ENCODE peak calls at places on chromosomes 16 and 17, in eight cellular contexts. F is K562, I is breast epithelium, S is SK-N-SH, B is GM23338, Q is suprapubic skin, O is transverse colon, X is stomach. V is an unnamed sample. For H3K36me3, the result is how much of the 10 kb centered on the place peaks cover.

GRCh38 chr16:86050591-86051375 is 151.8 kb downstream of the IRF8 start:
- DNase-seq in F (no peak), I (no peak), S (no peak), B (no peak), Q (no peak), O (no peak), X (no peak), V (no peak)

GRCh38 chr16:991759-992158 is 10.2 kb downstream of the SOX8 start:
- DNase-seq in F (no peak), I (no peak), S (no peak), B (no peak), Q (no peak), O (no peak), X (no peak), V (no peak)

GRCh38 chr16:30509081-30509480 is 17.3 kb downstream of the ZNF768 start:
- DNase-seq in F (no peak), I (no peak), S (no peak), B (no peak), Q (no peak), O (no peak), X (no peak), V (no peak)

GRCh38 chr16:77499373-77500285 is 64.8 kb upstream of the ADAMTS18 start:
- DNase-seq in F (no peak), I (no peak), S (no peak), B (no peak), Q (no peak), O (peak), X (no peak), V (peak)

GRCh38 chr16:64253114-64253513 is 868.7 kb downstream of the CDH11 start:
- DNase-seq in F (no peak), I (no peak), S (no peak), B (no peak), Q (no peak), O (no peak), X (no peak), V (no peak)

GRCh38 chr17:76982408-76983074 is 114.3 kb downstream of the MGAT5B start:
- DNase-seq in F (no peak), I (no peak), S (no peak), B (no peak), Q (no peak), O (no peak), X (no peak), V (no peak)

GRCh38 chr17:45144199-45145034 is 3.9 kb upstream of the HEXIM1 start:
- DNase-seq in F (peak), I (no peak), S (peak), B (peak), Q (no peak), O (peak), X (peak), V (peak)

GRCh38 chr16:20671903-20672302 is 25.6 kb downstream of the ACSM1 start:
- DNase-seq in F (no peak), I (no peak), S (no peak), B (no peak), Q (no peak), O (no peak), X (no peak), V (no peak)

GRCh38 chr16:82042841-82043240 is 7.8 kb downstream of the HSD17B2 start:
- DNase-seq in F (no peak), I (no peak), S (no peak), B (no peak), Q (no peak), O (no peak), X (no peak), V (no peak)

GRCh38 chr17:55454906-55455474 is 33.4 kb upstream of the MMD start:
- DNase-seq in F (no peak), I (no peak), S (no peak), B (no peak), Q (no peak), O (no peak), X (no peak), V (peak)

GRCh38 chr17:20127660-20128413 is 118.7 kb downstream of the SPECC1 start:
- DNase-seq in F (no peak), I (no peak), S (no peak), B (no peak), Q (no peak), O (no peak), X (no peak), V (no peak)

DNA sequence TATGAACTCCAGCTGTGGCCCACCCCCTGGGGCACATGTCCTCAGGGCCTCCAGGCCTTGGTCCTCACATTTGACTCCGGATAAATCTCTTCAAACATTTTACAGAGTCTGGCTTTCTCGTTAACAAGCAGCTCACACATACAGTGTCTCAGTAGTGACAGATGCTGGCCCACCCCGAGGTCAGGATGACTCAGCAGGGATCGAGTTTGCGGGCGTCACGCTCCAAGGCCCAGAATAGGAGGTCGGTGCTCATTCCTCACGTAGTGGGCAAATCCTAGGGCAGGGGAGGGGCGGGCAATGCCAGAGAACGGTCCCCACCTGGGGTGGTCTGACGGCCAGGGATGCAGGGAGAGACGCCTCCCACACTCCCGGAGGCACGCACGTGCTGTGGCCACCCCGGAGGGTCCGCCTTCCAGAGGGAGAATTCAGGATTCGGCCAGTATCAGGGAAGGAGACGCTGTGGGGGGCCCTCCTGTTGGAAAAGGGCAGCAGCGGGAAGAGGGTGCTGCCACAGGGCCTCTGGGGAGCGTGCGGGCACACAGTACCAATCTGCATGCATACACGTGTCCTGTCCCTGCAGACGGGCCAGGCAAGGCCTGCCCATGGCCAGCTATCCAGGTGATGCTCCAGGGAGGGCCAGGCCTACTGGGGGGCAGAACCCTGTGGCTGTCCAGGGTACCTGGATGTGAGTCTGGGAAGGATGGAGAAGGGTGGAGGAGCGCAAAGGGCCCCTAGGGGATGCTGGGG is 8.6 kb downstream of the SLC7A5 start:
- DNase-seq in F (peak), I (no peak), S (peak), B (no peak), Q (no peak), O (no peak), X (no peak), V (no peak)
- TF ChIP-seq POLR2AphosphoS5 in F (peak), I (no peak), S (no peak), B (no peak), Q (no peak), O (peak), X (peak), V (no peak)

GRCh38 chr16:89095401-89095974 is 1.8 kb downstream of the ACSF3 start:
- DNase-seq in F (no peak), I (no peak), S (no peak), B (peak), Q (no peak), O (no peak), X (no peak), V (no peak)
- H3K36me3 ChIP-seq in F (under half), I (under half), S (under half), B (under half), Q (under half), O (under half), X (under half), V (under half)

GRCh38 chr17:74715144-74715543 is 2.4 kb upstream of the CD300LF start:
- DNase-seq in F (peak), I (no peak), S (no peak), B (no peak), Q (no peak), O (no peak), X (peak), V (no peak)

GRCh38 chr17:74712301-74712700 is 422 bp downstream of the CD300LF start:
- DNase-seq in F (no peak), I (no peak), S (no peak), B (no peak), Q (no peak), O (no peak), X (no peak), V (no peak)

GRCh38 chr17:74711058-74711824 is 1.5 kb downstream of the CD300LF start:
- DNase-seq in F (no peak), I (no peak), S (no peak), B (no peak), Q (no peak), O (no peak), X (no peak), V (no peak)

GRCh38 chr17:74713199-74713755 is 554 bp upstream of the CD300LF start:
- DNase-seq in F (no peak), I (no peak), S (no peak), B (no peak), Q (no peak), O (no peak), X (no peak), V (no peak)

DNA sequence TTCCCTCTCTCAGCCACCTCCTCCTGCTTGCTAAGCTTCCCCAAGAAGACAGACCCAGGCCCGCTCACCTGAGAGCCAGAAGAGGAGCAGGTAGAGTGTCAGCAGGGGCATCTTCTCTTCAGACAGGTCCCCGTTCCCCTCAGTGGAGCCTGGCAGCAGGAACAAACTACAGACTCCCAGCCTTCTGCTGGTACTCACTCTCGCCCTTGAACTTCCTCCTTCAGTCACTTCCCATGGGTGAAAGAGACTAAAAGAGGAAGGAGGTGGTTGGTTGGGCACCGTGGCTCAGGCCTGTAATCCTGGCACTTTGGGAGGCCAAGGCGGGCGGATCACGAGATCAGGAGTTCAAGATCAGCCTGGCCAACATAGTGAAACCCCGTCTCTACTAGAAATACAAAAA is at the start of gene CD300LF:
- DNase-seq in F (no peak), I (no peak), S (no peak), B (no peak), Q (no peak), O (peak), X (no peak), V (no peak)
- TF ChIP-seq POLR2AphosphoS5 in F (no peak), I (no peak), S (no peak), B (no peak), Q (no peak), O (no peak), X (no peak), V (no peak)

GRCh38 chr17:28618464-28618863 is 4.5 kb upstream of the RSKR start:
- DNase-seq in F (no peak), I (no peak), S (no peak), B (no peak), Q (no peak), O (no peak), X (no peak), V (no peak)
- H3K36me3 ChIP-seq in F (half or more), I (under half), S (half or more), B (half or more), Q (half or more), O (under half), X (half or more), V (under half)